ENCODE peak calls at places on chromosomes 1 and 21, in eight cellular contexts. X, A, L, C, H, E, B and Z are unnamed samples.

GRCh38 chr21:20790113-20790512 is 208.1 kb upstream of the NCAM2 start:
- DNase-seq in H (no peak), B (peak; percentile 19), L (no peak), A (peak; percentile 87), X (no peak), E (no peak), C (no peak), Z (peak; percentile 38)

GRCh38 chr1:41791667-41792484 is 126.8 kb downstream of the HIVEP3 start:
- DNase-seq in L (no peak), X (no peak), B (no peak), C (no peak), E (no peak), A (no peak), H (no peak), Z (no peak)

GRCh38 chr1:157377216-157377821 is 175.0 kb downstream of the FCRL5 start:
- DNase-seq in A (peak; percentile 52), X (peak; percentile 55), H (peak; percentile 6), B (no peak), L (peak; percentile 27), C (peak; percentile 52), E (peak; percentile 59), Z (peak; percentile 58)

GRCh38 chr1:21914880-21915640 is 22.1 kb downstream of the HSPG2 start:
- DNase-seq in X (no peak), C (no peak), B (peak; percentile 70), L (no peak), H (no peak), A (no peak), E (no peak), Z (no peak)

GRCh38 chr21:38506606-38507331 is 8.5 kb upstream of the ERG start:
- DNase-seq in L (no peak), C (no peak), X (no peak), B (no peak), E (no peak), A (no peak), H (no peak), Z (no peak)

GRCh38 chr1:212162635-212163034 is 122.6 kb upstream of the PPP2R5A start:
- DNase-seq in H (peak; percentile 80), L (peak; percentile 50), A (no peak), C (peak; percentile 42), X (no peak), B (peak; percentile 65), E (peak; percentile 71), Z (no peak)

GRCh38 chr1:33000427-33001026 is 35.9 kb upstream of the RNF19B start:
- DNase-seq in H (no peak), E (no peak), C (no peak), X (no peak), A (no peak), L (no peak), B (peak; percentile 44), Z (no peak)

GRCh38 chr1:189205863-189206262 is 1271.8 kb downstream of the BRINP3 start:
- DNase-seq in H (peak; percentile 30), B (no peak), E (peak; percentile 3), C (no peak), L (no peak), A (no peak), X (no peak), Z (no peak)

GRCh38 chr1:23224721-23225648 is 7.7 kb upstream of the HTR1D start:
- DNase-seq in X (no peak), B (peak; percentile 88), A (no peak), C (peak; percentile 51), L (peak; percentile 58), H (peak; percentile 64), E (no peak), Z (no peak)

GRCh38 chr1:198024782-198025181 is 107.6 kb downstream of the LHX9 start:
- DNase-seq in A (no peak), E (no peak), X (no peak), H (peak; percentile 71), B (no peak), L (peak; percentile 82), C (no peak), Z (peak; percentile 4)

GRCh38 chr1:2115922-2116341 is 65.7 kb downstream of the PRKCZ start:
- DNase-seq in E (no peak), C (peak; percentile 28), B (peak; percentile 77), L (no peak), X (no peak), A (peak; percentile 66), H (peak; percentile 48), Z (peak; percentile 83)

GRCh38 chr21:34870246-34870645 is 178.9 kb downstream of the RUNX1 start:
- DNase-seq in B (no peak), X (no peak), C (no peak), L (no peak), H (no peak), A (no peak), E (no peak), Z (no peak)

GRCh38 chr1:241776911-241777310 is 71.1 kb upstream of the EXO1 start:
- DNase-seq in L (peak; percentile 14), C (no peak), A (no peak), X (no peak), E (no peak), H (no peak), B (no peak), Z (no peak)

GRCh38 chr1:156368889-156369684 is at the start of gene RHBG:
- DNase-seq in X (no peak), B (no peak), L (peak; percentile 35), A (peak; percentile 64), H (peak; percentile 2), E (peak; percentile 71), C (no peak), Z (peak; percentile 96)

GRCh38 chr1:20234761-20235540 is 48.6 kb upstream of the PLA2G2C start:
- DNase-seq in E (no peak), L (no peak), H (no peak), A (no peak), C (no peak), B (no peak), X (no peak), Z (no peak)

GRCh38 chr1:180911640-180912161 is 996 bp upstream of the KIAA1614 start:
- DNase-seq in C (no peak), X (no peak), E (no peak), B (peak; percentile 94), L (no peak), A (no peak), H (peak; percentile 19), Z (peak; percentile 69)

GRCh38 chr1:172824199-172824598 is 165.3 kb downstream of the FASLG start:
- DNase-seq in H (peak; percentile 14), X (no peak), L (no peak), E (no peak), B (no peak), A (no peak), C (no peak), Z (no peak)

GRCh38 chr1:82464362-82464931 is 663.7 kb downstream of the ADGRL2 start:
- DNase-seq in E (no peak), X (no peak), H (no peak), L (no peak), A (no peak), B (no peak), C (peak; percentile 40), Z (no peak)

GRCh38 chr1:16072095-16072494 is 1.4 kb downstream of the FAM131C start:
- DNase-seq in B (peak; percentile 69), X (no peak), H (no peak), L (no peak), E (no peak), A (no peak), C (no peak), Z (no peak)

GRCh38 chr1:36781098-36781497 is 253.2 kb downstream of the GRIK3 start:
- DNase-seq in L (no peak), A (no peak), H (no peak), E (no peak), C (no peak), B (no peak), X (no peak), Z (no peak)

GRCh38 chr1:115649964-115650363 is 8.2 kb downstream of the VANGL1 start:
- DNase-seq in X (no peak), A (peak; percentile 74), C (no peak), L (no peak), E (no peak), H (no peak), B (no peak), Z (peak; percentile 71)

GRCh38 chr1:202901555-202901954 is 12.6 kb upstream of the RABIF start:
- DNase-seq in X (no peak), C (no peak), B (no peak), H (no peak), L (no peak), E (no peak), A (no peak), Z (no peak)
- H3K36me3 ChIP-seq in X (peaks cover 91% of the 10 kb centered on the region), C (peaks cover 17% of the 10 kb centered on the region), B (peaks cover 28% of the 10 kb centered on the region), H (peaks cover 19% of the 10 kb centered on the region), L (peaks cover 4% of the 10 kb centered on the region), E (peaks cover 3% of the 10 kb centered on the region), A (peaks cover 57% of the 10 kb centered on the region), Z (peaks cover 2% of the 10 kb centered on the region)

GRCh38 chr1:27811741-27812500 is 18.7 kb upstream of the PPP1R8 start:
- DNase-seq in H (no peak), A (no peak), E (no peak), X (no peak), B (no peak), L (no peak), C (no peak), Z (no peak)

GRCh38 chr1:27821761-27822315 is 8.7 kb upstream of the PPP1R8 start:
- DNase-seq in A (no peak), B (no peak), C (no peak), X (no peak), L (no peak), E (no peak), H (peak; percentile 14), Z (no peak)

GRCh38 chr1:27816921-27817630 is 13.5 kb upstream of the PPP1R8 start:
- DNase-seq in B (peak; percentile 74), X (no peak), C (peak; percentile 77), E (no peak), L (no peak), H (peak; percentile 66), A (no peak), Z (no peak)
- H3K36me3 ChIP-seq in B (peaks cover 53% of the 10 kb centered on the region), X (peaks cover 51% of the 10 kb centered on the region), C (peaks cover 34% of the 10 kb centered on the region), E (peaks cover under 1% of the 10 kb centered on the region), L (peaks cover 8% of the 10 kb centered on the region), H (peaks cover 30% of the 10 kb centered on the region), A (peaks cover 40% of the 10 kb centered on the region), Z (no peaks in the 10 kb centered on the region)

GRCh38 chr1:199646761-199647160 is 380.7 kb upstream of the NR5A2 start:
- DNase-seq in H (no peak), E (no peak), L (no peak), X (no peak), A (no peak), C (no peak), B (no peak), Z (no peak)
- H3K36me3 ChIP-seq in H (no peaks in the 10 kb centered on the region), E (no peaks in the 10 kb centered on the region), L (no peaks in the 10 kb centered on the region), X (no peaks in the 10 kb centered on the region), A (no peaks in the 10 kb centered on the region), C (no peaks in the 10 kb centered on the region), B (no peaks in the 10 kb centered on the region), Z (no peaks in the 10 kb centered on the region)

GRCh38 chr21:45525153-45525909 is 16.9 kb downstream of the SLC19A1 start:
- DNase-seq in E (no peak), A (no peak), C (no peak), B (no peak), H (no peak), X (no peak), L (no peak), Z (no peak)

GRCh38 chr21:45525910-45526306 is 16.3 kb downstream of the SLC19A1 start:
- DNase-seq in H (no peak), B (no peak), L (no peak), A (no peak), X (no peak), E (no peak), C (no peak), Z (no peak)

GRCh38 chr21:45523411-45524101 is 18.7 kb downstream of the SLC19A1 start:
- DNase-seq in E (no peak), B (no peak), C (no peak), X (no peak), L (no peak), H (no peak), A (no peak), Z (no peak)

GRCh38 chr21:45522986-45523385 is 19.3 kb downstream of the SLC19A1 start:
- DNase-seq in H (no peak), B (no peak), E (no peak), A (no peak), C (no peak), L (no peak), X (no peak), Z (no peak)

GRCh38 chr21:45524756-45525152 is 17.5 kb downstream of the SLC19A1 start:
- DNase-seq in A (no peak), H (no peak), X (no peak), C (no peak), E (no peak), B (no peak), L (no peak), Z (no peak)
- H3K36me3 ChIP-seq in A (peaks cover 70% of the 10 kb centered on the region), H (peaks cover 13% of the 10 kb centered on the region), X (peaks cover 56% of the 10 kb centered on the region), C (peaks cover 5% of the 10 kb centered on the region), E (no peaks in the 10 kb centered on the region), B (peaks cover 5% of the 10 kb centered on the region), L (peaks cover under 1% of the 10 kb centered on the region), Z (peaks cover 17% of the 10 kb centered on the region)